ENCODE peak calls at places on chromosomes 13 and 19, in eight cellular contexts. U is tibial nerve; K is fibroblast of mammary gland; P is thoracic aorta; E is neural progenitor cell; Y is dorsolateral prefrontal cortex; H is fibroblast of pulmonary artery; W is CD8-positive, alpha-beta T cell. M is an unnamed sample.

GRCh38 chr19:34712606-34713261 is 21.3 kb upstream of the ZNF181 start:
- DNase-seq in U (peak; percentile 53), K (peak; percentile 82), P (no peak), E (peak; percentile 86), Y (peak; percentile 11), H (peak; percentile 90), W (peak; percentile 43), M (peak; percentile 58)

GRCh38 chr13:94656766-94657165 is 55.1 kb downstream of the GPR180 start:
- DNase-seq in U (no peak), K (peak; percentile 97), P (no peak), E (no peak), Y (no peak), H (peak; percentile 78), W (no peak), M (no peak)

GRCh38 chr13:72507394-72508199 is 219.8 kb downstream of the MZT1 start:
- DNase-seq in U (no peak), K (no peak), P (no peak), E (no peak), Y (no peak), H (peak; percentile 14), W (no peak), M (no peak)

GRCh38 chr19:35851213-35852028 is 883 bp downstream of the NPHS1 start:
- DNase-seq in U (no peak), K (no peak), P (no peak), E (peak; percentile 77), Y (no peak), H (no peak), W (peak; percentile 50), M (peak; percentile 64)

GRCh38 chr19:54154603-54155345 is 4.7 kb downstream of the LENG1 start:
- DNase-seq in U (no peak), K (peak; percentile 83), P (no peak), E (no peak), Y (no peak), H (peak; percentile 33), W (peak; percentile 78), M (no peak)

GRCh38 chr13:33434676-33435075 is 149.1 kb upstream of the STARD13 start:
- DNase-seq in U (no peak), K (no peak), P (no peak), E (no peak), Y (no peak), H (no peak), W (no peak), M (no peak)

GRCh38 chr19:31355330-31356289 is 6.4 kb upstream of the TSHZ3 start:
- DNase-seq in U (no peak), K (no peak), P (no peak), E (peak; percentile 67), Y (no peak), H (no peak), W (no peak), M (no peak)

GRCh38 chr19:42250666-42251531 is 4.0 kb downstream of the ERF start:
- DNase-seq in U (no peak), K (peak; percentile 66), P (no peak), E (no peak), Y (no peak), H (peak; percentile 51), W (no peak), M (no peak)

GRCh38 chr13:47997384-47997783 is 3.7 kb downstream of the SUCLA2 start:
- DNase-seq in U (no peak), K (no peak), P (no peak), E (no peak), Y (no peak), H (no peak), W (no peak), M (no peak)

GRCh38 chr19:7792286-7792685 is 29.2 kb downstream of the CLEC4M start:
- DNase-seq in U (no peak), K (no peak), P (no peak), E (no peak), Y (no peak), H (peak; percentile 18), W (no peak), M (no peak)

GRCh38 chr13:96218475-96218874 is 128.6 kb downstream of the HS6ST3 start:
- DNase-seq in U (no peak), K (no peak), P (no peak), E (no peak), Y (no peak), H (no peak), W (no peak), M (peak; percentile 41)

DNA sequence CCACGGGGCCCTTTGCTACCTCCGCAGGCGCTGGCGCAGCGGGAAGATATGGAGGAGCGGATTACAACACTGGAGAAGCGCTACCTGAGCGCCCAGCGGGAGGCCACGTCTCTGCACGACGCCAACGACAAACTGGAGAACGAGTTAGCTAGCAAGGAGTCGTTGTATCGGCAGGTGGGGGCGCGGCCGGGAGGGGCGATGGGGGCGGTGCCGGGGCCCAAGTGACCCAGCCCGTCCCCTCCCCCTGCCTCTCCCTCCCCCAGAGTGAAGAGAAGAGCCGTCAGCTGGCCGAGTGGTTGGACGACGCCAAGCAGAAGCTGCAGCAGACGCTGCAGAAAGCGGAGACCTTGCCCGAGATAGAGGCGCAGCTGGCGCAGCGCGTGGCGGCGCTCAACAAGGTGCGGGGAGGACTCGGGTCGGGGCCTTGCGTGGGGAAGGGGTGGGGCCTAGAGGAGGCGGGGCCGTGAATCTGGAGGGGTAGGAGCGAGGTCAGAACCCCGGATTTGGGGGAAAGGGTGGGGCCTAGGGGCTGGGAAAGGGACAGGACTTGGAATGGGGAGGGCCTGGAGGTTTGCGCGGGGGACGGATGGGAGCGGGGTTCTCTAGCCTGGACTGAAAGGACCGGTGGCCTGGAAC is 13.7 kb downstream of the PPFIA3 start:
- DNase-seq in U (no peak), K (no peak), P (no peak), E (peak; percentile 43), Y (no peak), H (no peak), W (peak; percentile 61), M (no peak)
- H3K4me3 ChIP-seq in U (no peak overlapping the region), K (no peak overlapping the region), P (peak overlapping the region; percentile 52), E (peak overlapping the region; percentile 26), Y (no peak overlapping the region), H (no peak overlapping the region), W (peak overlapping the region; percentile 50), M (no peak overlapping the region)

GRCh38 chr13:41054919-41055619 is 6.2 kb upstream of the WBP4 start:
- DNase-seq in U (no peak), K (no peak), P (no peak), E (peak; percentile 31), Y (no peak), H (no peak), W (no peak), M (no peak)

GRCh38 chr13:41056194-41056593 is 5.1 kb upstream of the WBP4 start:
- DNase-seq in U (no peak), K (no peak), P (no peak), E (no peak), Y (no peak), H (no peak), W (no peak), M (no peak)

GRCh38 chr13:41053384-41053826 is 7.9 kb upstream of the WBP4 start:
- DNase-seq in U (peak; percentile 49), K (peak; percentile 84), P (no peak), E (no peak), Y (no peak), H (peak; percentile 77), W (no peak), M (no peak)

GRCh38 chr13:41052441-41052840 is 8.9 kb upstream of the WBP4 start:
- DNase-seq in U (no peak), K (no peak), P (no peak), E (no peak), Y (no peak), H (no peak), W (no peak), M (no peak)

GRCh38 chr13:41054212-41054877 is 7.0 kb upstream of the WBP4 start:
- DNase-seq in U (peak; percentile 69), K (peak; percentile 77), P (no peak), E (peak; percentile 57), Y (no peak), H (peak; percentile 64), W (peak; percentile 41), M (peak; percentile 43)
- H3K4me3 ChIP-seq in U (no peak overlapping the region), K (no peak overlapping the region), P (peak overlapping the region; percentile 17), E (no peak overlapping the region), Y (no peak overlapping the region), H (no peak overlapping the region), W (no peak overlapping the region), M (no peak overlapping the region)

GRCh38 chr13:46982856-46983582 is 86.2 kb upstream of the HTR2A start:
- DNase-seq in U (no peak), K (no peak), P (no peak), E (no peak), Y (no peak), H (no peak), W (no peak), M (no peak)

GRCh38 chr13:46983881-46984280 is 87.0 kb upstream of the HTR2A start:
- DNase-seq in U (no peak), K (peak; percentile 72), P (no peak), E (no peak), Y (no peak), H (peak; percentile 28), W (no peak), M (no peak)
- H3K4me3 ChIP-seq in U (no peak overlapping the region), K (no peak overlapping the region), P (no peak overlapping the region), E (no peak overlapping the region), Y (no peak overlapping the region), H (no peak overlapping the region), W (no peak overlapping the region), M (no peak overlapping the region)

GRCh38 chr19:33416307-33417215 is 43.1 kb downstream of the CEBPG start:
- DNase-seq in U (peak; percentile 65), K (peak; percentile 65), P (no peak), E (peak; percentile 81), Y (no peak), H (peak; percentile 70), W (peak; percentile 73), M (peak; percentile 90)
- H3K4me3 ChIP-seq in U (no peak overlapping the region), K (no peak overlapping the region), P (peak overlapping the region; percentile 46), E (peak overlapping the region; percentile 40), Y (no peak overlapping the region), H (no peak overlapping the region), W (peak overlapping the region; percentile 45), M (peak overlapping the region; percentile 43)